ENCODE peak calls at places on chromosomes 1 and 21, in seven cellular contexts. V is fibroblast of lung; D is fibroblast of mammary gland; A is endothelial cell of umbilical vein; M is body of pancreas; N is PC-3; W is CD8-positive, alpha-beta memory T cell. K is an unnamed sample.

GRCh38 chr1:183467687-183468086 is 4.6 kb upstream of the SMG7 start:
- DNase-seq in V (no peak), M (no peak), W (no peak), D (peak), A (no peak), N (peak), K (no peak)

GRCh38 chr1:84083321-84083720 is 60.8 kb upstream of the PRKACB start:
- DNase-seq in V (no peak), M (no peak), D (peak), W (no peak), A (no peak), N (no peak), K (no peak)

GRCh38 chr21:33514234-33514633 is 22.7 kb upstream of the DNAJC28 start:
- DNase-seq in M (no peak), W (no peak), A (no peak), D (peak), V (peak), N (no peak), K (no peak)

GRCh38 chr1:182080955-182081582 is 19.6 kb upstream of the ZNF648 start:
- DNase-seq in M (peak), A (peak), D (peak), V (peak), W (no peak), N (peak), K (no peak)

GRCh38 chr1:30735668-30736498 is 12.5 kb upstream of the MATN1 start:
- DNase-seq in A (no peak), D (no peak), W (no peak), M (no peak), N (no peak), V (peak), K (no peak)

GRCh38 chr1:1573843-1574720 is 581 bp downstream of the SSU72 start:
- DNase-seq in V (peak), D (peak), N (peak), M (peak), A (peak), W (peak), K (no peak)

GRCh38 chr21:32088471-32088870 is 190.4 kb downstream of the MIS18A start:
- DNase-seq in V (no peak), W (no peak), A (no peak), D (no peak), M (no peak), N (no peak), K (no peak)

GRCh38 chr1:235054466-235054865 is 74.2 kb downstream of the TOMM20 start:
- DNase-seq in M (no peak), W (no peak), A (no peak), N (no peak), D (no peak), V (no peak), K (no peak)

GRCh38 chr1:206505702-206506375 is 1.5 kb upstream of the RASSF5 start:
- DNase-seq in M (no peak), N (peak), W (no peak), D (peak), V (peak), A (no peak), K (no peak)

GRCh38 chr21:29343517-29343916 is 44.8 kb downstream of the BACH1 start:
- DNase-seq in D (peak), V (peak), W (no peak), N (no peak), M (peak), A (peak), K (no peak)

GRCh38 chr1:36174716-36175115 is 18.8 kb downstream of the MAP7D1 start:
- DNase-seq in N (no peak), A (no peak), M (no peak), D (no peak), V (no peak), W (no peak), K (no peak)

GRCh38 chr1:228515200-228515834 is 28.1 kb downstream of the RNF187 start:
- DNase-seq in M (peak), W (no peak), D (peak), A (peak), V (peak), N (peak), K (no peak)

GRCh38 chr21:41970751-41971653 is 17.2 kb upstream of the C2CD2 start:
- DNase-seq in M (no peak), D (no peak), A (no peak), N (no peak), W (no peak), V (no peak), K (no peak)

GRCh38 chr1:33602271-33602670 is 129.8 kb downstream of the ZSCAN20 start:
- DNase-seq in A (no peak), M (no peak), V (no peak), N (no peak), W (no peak), D (no peak), K (no peak)

GRCh38 chr21:29342394-29342957 is 43.8 kb downstream of the BACH1 start:
- DNase-seq in A (peak), M (peak), N (peak), W (no peak), D (peak), V (peak), K (peak)

GRCh38 chr1:50959303-50959912 is 659 bp downstream of the FAF1 start:
- DNase-seq in W (no peak), M (no peak), V (peak), A (peak), D (peak), N (peak), K (no peak)

GRCh38 chr1:243706563-243706962 is 143.5 kb downstream of the AKT3 start:
- DNase-seq in V (no peak), M (no peak), A (no peak), D (no peak), W (no peak), N (no peak), K (no peak)

GRCh38 chr21:44510109-44510507 is 29.9 kb downstream of the KRTAP10-1 start:
- DNase-seq in W (no peak), N (peak), D (no peak), V (no peak), M (no peak), A (no peak), K (no peak)

GRCh38 chr1:8247821-8248436 is 70.0 kb upstream of the SLC45A1 start:
- DNase-seq in W (no peak), M (no peak), V (no peak), A (no peak), N (no peak), D (no peak), K (no peak)

GRCh38 chr21:32524010-32524719 is 61.2 kb downstream of the TCP10L start:
- DNase-seq in D (peak), A (peak), M (no peak), W (no peak), V (peak), N (no peak), K (peak)

GRCh38 chr1:208534604-208534907 is 290.4 kb upstream of the PLXNA2 start:
- DNase-seq in D (no peak), M (no peak), W (no peak), N (no peak), A (no peak), V (no peak), K (no peak)

GRCh38 chr1:24362982-24363614 is 43.9 kb downstream of the GRHL3 start:
- DNase-seq in D (peak), A (no peak), N (peak), V (peak), M (no peak), W (no peak), K (peak)

GRCh38 chr1:173427146-173428054 is 49.7 kb upstream of the PRDX6 start:
- DNase-seq in M (no peak), V (no peak), A (no peak), D (no peak), W (no peak), N (peak), K (no peak)

GRCh38 chr1:83011270-83011669 is 987.7 kb downstream of the TTLL7 start:
- DNase-seq in N (no peak), A (no peak), D (no peak), M (no peak), W (no peak), V (no peak), K (no peak)

GRCh38 chr1:153543738-153544135 is 1.9 kb downstream of the S100A4 start:
- DNase-seq in N (no peak), W (no peak), A (no peak), D (no peak), V (no peak), M (no peak), K (no peak)

GRCh38 chr1:178571807-178572206 is 58.9 kb downstream of the TEX35 start:
- DNase-seq in D (no peak), A (no peak), M (no peak), V (no peak), W (no peak), N (no peak), K (no peak)

GRCh38 chr1:161225178-161225533 is 704 bp upstream of the TOMM40L start:
- DNase-seq in A (no peak), N (no peak), W (no peak), D (no peak), M (no peak), V (peak), K (no peak)

GRCh38 chr1:75130865-75131592 is 3.2 kb upstream of the LHX8 start:
- DNase-seq in N (no peak), D (no peak), W (no peak), A (no peak), M (no peak), V (no peak), K (no peak)

GRCh38 chr1:159066108-159066507 is 10.5 kb downstream of the AIM2 start:
- DNase-seq in D (no peak), W (no peak), A (no peak), N (no peak), M (no peak), V (no peak), K (no peak)

GRCh38 chr1:190175320-190175719 is 302.3 kb downstream of the BRINP3 start:
- DNase-seq in W (no peak), V (peak), N (no peak), M (no peak), D (no peak), A (no peak), K (no peak)

DNA sequence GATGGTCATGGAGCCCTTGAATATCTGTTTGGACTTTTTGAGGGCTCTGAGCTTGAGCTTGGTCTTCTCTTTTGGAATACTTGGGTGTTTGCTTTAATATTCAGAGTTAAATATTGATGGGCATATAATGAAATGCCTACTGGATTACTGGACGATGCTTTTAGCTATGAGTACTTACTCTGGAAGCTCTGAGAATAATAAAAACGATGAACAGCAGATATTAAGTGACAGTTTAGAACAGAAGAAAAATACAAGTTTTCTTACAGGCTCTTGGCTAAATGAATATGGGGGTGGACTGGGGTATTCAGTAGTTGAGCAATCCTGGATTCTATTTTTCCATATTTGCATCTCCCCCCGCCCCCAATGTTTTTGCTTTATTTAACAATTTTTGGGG is 20.7 kb downstream of the GALNT2 start:
- DNase-seq in A (no peak), D (no peak), M (no peak), N (no peak), W (no peak), V (no peak), K (no peak)
- H3K4me3 ChIP-seq in A (no peak), D (no peak), M (no peak), N (no peak), W (no peak), V (no peak), K (no peak)

DNA sequence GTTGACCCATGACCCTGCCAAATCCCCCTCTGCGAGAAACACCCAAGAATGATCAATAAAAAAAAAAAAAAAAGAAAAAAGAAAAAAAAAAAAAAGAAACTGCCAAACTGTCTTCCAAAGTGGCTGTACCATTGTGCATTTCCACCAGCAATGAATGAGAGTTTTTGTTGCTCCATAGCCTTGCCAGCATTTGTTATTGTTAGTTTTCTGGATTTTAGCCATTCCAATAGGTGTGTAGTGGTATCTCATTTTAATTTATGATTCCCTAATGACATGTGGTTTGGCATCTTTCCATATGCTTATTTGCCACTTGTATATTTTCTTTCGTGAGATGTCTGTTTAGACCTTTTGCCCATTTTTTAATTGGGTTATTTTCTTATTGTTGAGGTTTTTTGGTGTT is 13.3 kb upstream of the WDTC1 start:
- DNase-seq in A (no peak), D (no peak), V (no peak), N (no peak), W (no peak), M (no peak), K (no peak)
- H3K4me3 ChIP-seq in A (no peak), D (no peak), V (no peak), N (no peak), W (no peak), M (no peak), K (no peak)

GRCh38 chr1:155982106-155982505 is 3.8 kb upstream of the ARHGEF2 start:
- DNase-seq in A (no peak), V (no peak), D (peak), N (no peak), W (no peak), M (no peak), K (no peak)
- H3K4me3 ChIP-seq in A (no peak), V (peak), D (peak), N (no peak), W (peak), M (no peak), K (peak)

GRCh38 chr1:41672641-41673313 is 188.3 kb upstream of the EDN2 start:
- DNase-seq in M (no peak), D (peak), W (no peak), A (no peak), N (no peak), V (peak), K (peak)
- H3K4me3 ChIP-seq in M (no peak), D (no peak), W (peak), A (no peak), N (no peak), V (no peak), K (no peak)

GRCh38 chr1:109208847-109209463 is 4.8 kb upstream of the SARS1 start:
- DNase-seq in V (peak), A (no peak), M (no peak), W (no peak), N (peak), D (peak), K (no peak)
- H3K4me3 ChIP-seq in V (peak), A (no peak), M (no peak), W (no peak), N (no peak), D (peak), K (no peak)

K was measured in skeletal muscle cell.